ENCODE peak calls at places on chromosomes 13 and 19, in four cellular contexts. Q is thoracic aorta, K is OCI-LY7, X is stomach. M is an unnamed sample.

GRCh38 chr13:24267283-24267682 is 42.1 kb upstream of the C1QTNF9 start:
- DNase-seq in X (no peak), Q (no peak), K (no peak), M (no peak)

GRCh38 chr19:17496337-17496997 is 15.0 kb upstream of the PGLS start:
- DNase-seq in X (peak), Q (no peak), K (peak), M (peak)

GRCh38 chr13:85700909-85701308 is 98.3 kb downstream of the SLITRK6 start:
- DNase-seq in K (no peak), Q (no peak), X (no peak), M (no peak)

GRCh38 chr19:6233827-6234511 is 45.8 kb downstream of the MLLT1 start:
- DNase-seq in K (no peak), X (peak), Q (no peak), M (no peak)

GRCh38 chr13:78604782-78605611 is 1.6 kb upstream of the POU4F1 start:
- DNase-seq in K (peak), Q (no peak), X (no peak), M (no peak)

GRCh38 chr13:109941951-109942350 is 155.6 kb upstream of the IRS2 start:
- DNase-seq in K (no peak), X (no peak), Q (no peak), M (no peak)

GRCh38 chr13:61040180-61040579 is 375.5 kb downstream of the PCDH20 start:
- DNase-seq in K (no peak), Q (no peak), X (no peak), M (no peak)

GRCh38 chr13:58318495-58319167 is 687.1 kb downstream of the PCDH17 start:
- DNase-seq in K (no peak), X (no peak), Q (no peak), M (no peak)

GRCh38 chr13:70960841-70961443 is 852.7 kb upstream of the KLHL1 start:
- DNase-seq in K (peak), Q (no peak), X (no peak), M (no peak)

GRCh38 chr19:5880604-5881078 is 10.3 kb upstream of the FUT5 start:
- DNase-seq in Q (no peak), K (no peak), X (no peak), M (no peak)

GRCh38 chr19:15371786-15372380 is 7.7 kb downstream of the AKAP8 start:
- DNase-seq in X (no peak), K (no peak), Q (no peak), M (no peak)

GRCh38 chr13:108230377-108230776 is 12.2 kb downstream of the ABHD13 start:
- DNase-seq in K (no peak), X (no peak), Q (no peak), M (no peak)

GRCh38 chr13:112981361-112981905 is 12.4 kb downstream of the MCF2L start:
- DNase-seq in K (no peak), X (no peak), Q (no peak), M (no peak)

GRCh38 chr19:11404588-11405258 is 14.4 kb downstream of the RGL3 start:
- DNase-seq in Q (no peak), X (no peak), K (no peak), M (no peak)

GRCh38 chr19:11410682-11411081 is 8.4 kb downstream of the RGL3 start:
- DNase-seq in K (no peak), Q (no peak), X (no peak), M (no peak)

GRCh38 chr19:11408591-11408990 is 10.5 kb downstream of the RGL3 start:
- DNase-seq in Q (no peak), X (no peak), K (no peak), M (no peak)

GRCh38 chr19:11401808-11402543 is 17.1 kb downstream of the RGL3 start:
- DNase-seq in K (no peak), X (no peak), Q (no peak), M (no peak)

DNA sequence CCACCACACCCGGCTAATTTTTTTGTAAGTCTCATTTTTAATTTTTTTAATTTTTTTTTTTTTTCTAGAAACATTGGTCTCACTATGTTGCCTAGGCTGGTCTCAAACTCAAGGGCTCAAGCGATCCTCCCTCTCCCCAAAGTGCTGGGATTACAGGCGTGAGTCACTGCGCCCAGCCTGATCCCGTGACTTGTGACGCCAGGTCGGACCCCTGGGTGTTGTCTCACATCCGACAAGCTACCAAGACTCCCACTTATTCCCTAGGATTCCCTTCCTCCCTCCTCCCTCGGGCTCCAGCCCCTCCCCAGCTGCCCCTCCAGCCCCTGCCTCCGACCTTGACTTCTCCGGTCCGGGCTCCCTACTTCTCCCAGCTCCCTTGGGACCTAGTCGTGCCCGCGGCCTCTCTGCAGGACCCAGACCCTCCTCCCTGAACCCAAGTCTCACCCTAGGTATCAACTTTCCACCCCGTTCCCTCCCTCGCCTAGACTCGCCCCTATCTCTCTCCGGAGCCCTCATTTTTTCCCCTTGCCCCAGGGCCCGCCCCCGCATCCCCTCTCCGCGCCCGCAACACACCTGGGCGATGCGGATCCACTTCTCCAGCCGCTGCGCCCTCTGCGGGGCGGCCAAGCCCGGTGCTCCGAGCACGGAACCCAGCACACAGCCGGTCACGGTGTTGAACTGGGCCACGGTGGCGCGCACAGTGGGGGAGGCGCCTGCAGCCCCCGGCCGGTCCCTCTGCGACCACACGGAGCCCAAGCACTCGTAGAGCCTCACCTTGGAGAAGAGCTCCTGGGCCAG is 13.1 kb downstream of the RGL3 start:
- DNase-seq in X (no peak), Q (no peak), K (no peak), M (no peak)
- TF ChIP-seq CTCF in X (no peak), Q (no peak), K (no peak), M (peak)

GRCh38 chr13:100983111-100983510 is 308.5 kb upstream of the TMTC4 start:
- DNase-seq in Q (no peak), X (no peak), K (no peak), M (no peak)

GRCh38 chr13:100986571-100986970 is 312.0 kb upstream of the TMTC4 start:
- DNase-seq in Q (no peak), X (no peak), K (no peak), M (no peak)

GRCh38 chr13:100984349-100984748 is 309.8 kb upstream of the TMTC4 start:
- DNase-seq in X (no peak), Q (no peak), K (no peak), M (no peak)

GRCh38 chr13:100989424-100989823 is 314.8 kb upstream of the TMTC4 start:
- DNase-seq in K (no peak), X (no peak), Q (no peak), M (no peak)

DNA sequence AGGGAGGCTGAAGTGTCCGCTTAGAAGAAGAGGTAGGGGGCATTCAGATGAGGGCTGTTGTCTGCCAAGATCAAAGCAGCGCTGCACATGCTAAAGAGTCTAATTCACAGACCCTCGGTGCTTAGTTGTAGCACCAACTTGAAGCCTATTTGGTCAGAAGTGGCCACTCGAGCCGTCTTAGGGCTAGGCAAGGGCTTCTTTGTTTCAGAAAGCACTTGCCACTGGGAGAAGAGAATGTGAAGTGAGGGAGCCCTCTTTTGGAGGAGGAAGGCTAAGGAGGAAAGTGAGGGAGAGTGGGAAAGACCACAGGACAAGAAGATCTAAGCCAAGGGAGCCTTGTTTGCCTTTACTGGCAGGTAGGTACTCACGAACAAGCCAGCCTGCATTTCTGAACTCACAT is 313.4 kb upstream of the TMTC4 start:
- DNase-seq in X (no peak), K (no peak), Q (no peak), M (no peak)
- TF ChIP-seq CTCF in X (no peak), K (no peak), Q (no peak), M (no peak)

GRCh38 chr19:19463348-19464117 is 51.8 kb downstream of the TSSK6 start:
- DNase-seq in K (no peak), Q (no peak), X (no peak), M (no peak)
- TF ChIP-seq CTCF in K (no peak), Q (no peak), X (no peak), M (no peak)

GRCh38 chr19:51637362-51637978 is 7.3 kb upstream of the SIGLEC5 start:
- DNase-seq in K (peak), X (no peak), Q (no peak), M (no peak)
- TF ChIP-seq CTCF in K (peak), X (no peak), Q (no peak), M (peak)

GRCh38 chr13:74571811-74572210 is 437.6 kb upstream of the KLF12 start:
- DNase-seq in Q (no peak), X (no peak), K (no peak), M (no peak)

GRCh38 chr13:74575729-74576125 is 441.5 kb upstream of the KLF12 start:
- DNase-seq in X (peak), Q (peak), K (no peak), M (no peak)

GRCh38 chr13:74574964-74575728 is 440.9 kb upstream of the KLF12 start:
- DNase-seq in X (no peak), K (no peak), Q (no peak), M (no peak)

GRCh38 chr13:74570834-74571233 is 436.6 kb upstream of the KLF12 start:
- DNase-seq in X (no peak), K (no peak), Q (no peak), M (no peak)

DNA sequence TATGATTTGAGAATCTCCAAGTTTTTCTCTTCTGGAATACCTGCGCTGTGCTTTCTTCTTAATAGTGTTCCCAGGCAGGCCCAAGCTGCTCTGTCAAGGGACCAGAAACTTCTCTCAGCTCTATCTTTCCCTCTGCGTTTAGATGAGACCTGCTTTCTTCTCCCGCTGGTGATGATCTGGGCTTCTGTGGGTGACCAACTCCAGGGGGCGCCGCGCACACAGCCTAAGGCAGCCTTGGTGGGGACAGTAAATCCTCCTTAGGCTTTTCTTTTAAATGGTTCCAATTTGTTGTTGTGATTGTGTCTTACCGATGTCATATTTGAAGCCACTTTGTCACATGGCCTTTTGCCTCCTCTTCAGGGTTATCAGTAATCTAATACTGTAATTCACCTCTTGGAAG is 439.4 kb upstream of the KLF12 start:
- DNase-seq in X (no peak), Q (no peak), K (no peak), M (no peak)
- TF ChIP-seq CTCF in X (no peak), Q (no peak), K (peak), M (peak)

DNA sequence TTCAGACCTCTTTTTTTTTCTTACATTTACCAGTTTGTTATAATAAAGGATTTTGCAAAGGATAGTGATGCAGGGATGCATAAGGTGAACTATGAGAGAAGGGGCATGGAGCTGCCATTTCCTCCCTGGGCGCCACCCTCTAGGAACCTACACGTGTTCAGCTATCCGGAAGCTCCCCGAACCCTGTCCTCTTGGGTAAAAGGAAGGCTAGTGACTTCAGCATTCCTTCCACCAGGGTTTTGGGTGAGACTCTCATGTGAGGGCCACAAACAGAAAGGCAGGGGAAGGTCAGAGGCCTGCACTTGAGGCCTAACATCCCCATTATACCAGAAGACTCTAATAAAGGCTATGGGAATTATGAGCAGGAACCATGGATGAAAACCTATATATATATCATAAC is 57.3 kb downstream of the IFT88 start:
- DNase-seq in Q (no peak), K (no peak), X (no peak), M (no peak)
- TF ChIP-seq CTCF in Q (no peak), K (no peak), X (no peak), M (no peak)

GRCh38 chr19:32251634-32252332 is 93.6 kb upstream of the ZNF507 start:
- DNase-seq in K (no peak), Q (no peak), X (no peak), M (no peak)
- TF ChIP-seq CTCF in K (no peak), Q (no peak), X (no peak), M (no peak)

M was measured in GM12864.